ENCODE peak calls at places on chromosomes 16 and 17, in six cellular contexts. N is PC-3, D is HCT116, Q is neural progenitor cell, U is fibroblast of lung, C is GM12878. X is an unnamed sample.

GRCh38 chr17:4566785-4567184 is 6.4 kb upstream of the GGT6 start:
- DNase-seq in Q (peak; percentile 76), D (peak; percentile 66), U (peak; percentile 23), C (no peak), N (peak; percentile 71), X (peak; percentile 6)

GRCh38 chr17:28828294-28829040 is 14.1 kb downstream of the FAM222B start:
- DNase-seq in N (no peak), U (peak; percentile 77), C (no peak), Q (no peak), D (no peak), X (no peak)

GRCh38 chr17:42982266-42982665 is 1.9 kb downstream of the RUNDC1 start:
- DNase-seq in D (no peak), N (no peak), Q (no peak), U (no peak), C (no peak), X (no peak)

GRCh38 chr17:44307387-44308186 is 814 bp upstream of the RUNDC3A start:
- DNase-seq in N (no peak), D (no peak), C (no peak), U (peak; percentile 18), Q (peak; percentile 91), X (no peak)

GRCh38 chr16:85902366-85903155 is 3.6 kb downstream of the IRF8 start:
- DNase-seq in U (no peak), D (no peak), C (peak; percentile 92), N (no peak), Q (peak; percentile 75), X (no peak)

GRCh38 chr16:11258553-11259287 is 2.7 kb upstream of the SOCS1 start:
- DNase-seq in N (no peak), U (no peak), C (peak; percentile 68), Q (no peak), D (no peak), X (no peak)

GRCh38 chr17:11412653-11413052 is 171.6 kb downstream of the SHISA6 start:
- DNase-seq in C (no peak), N (no peak), Q (no peak), U (no peak), D (no peak), X (no peak)

GRCh38 chr17:9290226-9290613 is 268.9 kb downstream of the NTN1 start:
- DNase-seq in C (no peak), N (no peak), Q (no peak), D (no peak), U (no peak), X (no peak)

GRCh38 chr17:13346996-13347762 is 254.6 kb downstream of the HS3ST3A1 start:
- DNase-seq in C (no peak), D (peak; percentile 87), Q (no peak), U (peak; percentile 99), N (peak; percentile 91), X (no peak)

GRCh38 chr17:44591223-44591622 is 33.9 kb downstream of the FZD2 start:
- DNase-seq in D (no peak), N (no peak), Q (no peak), C (no peak), U (no peak), X (no peak)

GRCh38 chr16:80852261-80852872 is 48.0 kb upstream of the CDYL2 start:
- DNase-seq in D (peak; percentile 36), N (peak; percentile 69), U (peak; percentile 17), Q (peak; percentile 48), C (no peak), X (no peak)

GRCh38 chr17:21457051-21458026 is 81.2 kb downstream of the KCNJ12 start:
- DNase-seq in U (peak; percentile 85), C (peak; percentile 8), D (peak; percentile 69), N (peak; percentile 93), Q (peak; percentile 93), X (no peak)

GRCh38 chr17:47225436-47225858 is 16.3 kb downstream of the MYL4 start:
- DNase-seq in N (peak; percentile 99), Q (no peak), D (peak; percentile 58), U (peak; percentile 89), C (no peak), X (peak; percentile 22)

GRCh38 chr17:36133629-36134259 is 30.1 kb downstream of the CCL4 start:
- DNase-seq in U (no peak), C (no peak), N (no peak), Q (no peak), D (no peak), X (peak; percentile 20)

GRCh38 chr17:72465191-72466024 is 344.6 kb downstream of the SOX9 start:
- DNase-seq in C (peak; percentile 93), U (peak; percentile 95), N (peak; percentile 99), Q (no peak), D (peak; percentile 92), X (no peak)

GRCh38 chr17:57551321-57552079 is 193.6 kb downstream of the CCDC182 start:
- DNase-seq in C (peak; percentile 69), D (no peak), N (no peak), U (no peak), Q (no peak), X (no peak)

GRCh38 chr16:65062736-65063583 is 58.9 kb downstream of the CDH11 start:
- DNase-seq in D (no peak), Q (no peak), C (no peak), N (no peak), U (no peak), X (no peak)

GRCh38 chr17:81040791-81041337 is 5.9 kb downstream of the BAIAP2 start:
- DNase-seq in C (no peak), Q (peak; percentile 52), N (peak; percentile 11), D (no peak), U (peak; percentile 49), X (no peak)

GRCh38 chr16:4506450-4506849 is 30.3 kb downstream of the HMOX2 start:
- DNase-seq in Q (peak; percentile 85), C (peak; percentile 39), N (peak; percentile 74), U (peak; percentile 70), D (peak; percentile 39), X (no peak)

GRCh38 chr16:30858829-30859423 is 35.0 kb downstream of the BCL7C start:
- DNase-seq in Q (no peak), D (no peak), N (no peak), U (peak; percentile 18), C (no peak), X (no peak)

GRCh38 chr17:18253947-18254821 is 4.4 kb downstream of the FLII start:
- DNase-seq in D (no peak), U (no peak), Q (no peak), N (no peak), C (no peak), X (no peak)

GRCh38 chr16:50446861-50447260 is 78.1 kb upstream of the BRD7 start:
- DNase-seq in U (no peak), C (no peak), Q (no peak), D (no peak), N (no peak), X (no peak)

GRCh38 chr17:44642861-44643260 is 13.4 kb upstream of the MEIOC start:
- DNase-seq in Q (no peak), D (no peak), C (no peak), N (no peak), U (peak; percentile 30), X (no peak)

GRCh38 chr17:80793851-80794267 is 197.8 kb upstream of the CHMP6 start:
- DNase-seq in U (peak; percentile 44), D (no peak), C (no peak), N (peak; percentile 81), Q (no peak), X (no peak)

DNA sequence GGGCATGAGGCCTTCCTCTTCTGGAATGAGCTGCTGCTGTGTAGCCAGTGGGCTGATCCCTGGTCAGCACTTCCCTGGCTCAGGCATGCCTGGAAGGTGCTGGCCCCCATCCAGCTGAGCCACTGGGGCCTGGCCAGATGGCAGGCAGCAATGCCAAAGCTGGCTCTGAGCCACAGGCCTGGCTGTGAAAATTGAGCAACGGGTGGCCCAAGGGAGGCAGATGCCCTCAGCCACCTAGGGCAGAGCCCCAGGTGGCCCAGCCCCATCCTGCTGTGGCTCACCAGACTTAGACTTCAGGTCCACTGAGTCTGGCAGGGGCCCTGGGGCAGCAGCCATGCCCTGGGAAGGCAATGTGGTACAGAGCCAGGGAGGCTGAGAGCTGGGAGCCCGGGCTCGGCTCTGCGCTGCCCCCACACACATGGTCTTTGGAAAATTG is 8.5 kb upstream of the CRHR1 start:
- DNase-seq in U (no peak), D (no peak), Q (no peak), N (peak; percentile 46), C (no peak), X (no peak)
- TF ChIP-seq EZH2 in U (no peak), D (no peak), Q (no peak), N (no peak), C (no peak), X (no peak)

GRCh38 chr16:49442805-49443204 is 69.2 kb downstream of the C16orf78 start:
- DNase-seq in D (no peak), U (no peak), C (no peak), N (no peak), Q (no peak), X (no peak)
- H3K9ac ChIP-seq in D (no peak overlapping the region), U (no peak overlapping the region), C (no peak overlapping the region), N (no peak overlapping the region), Q (no peak overlapping the region), X (no peak overlapping the region)

GRCh38 chr17:76775021-76775420 is 37.1 kb downstream of the MFSD11 start:
- DNase-seq in Q (no peak), U (no peak), N (no peak), C (no peak), D (no peak), X (no peak)

DNA sequence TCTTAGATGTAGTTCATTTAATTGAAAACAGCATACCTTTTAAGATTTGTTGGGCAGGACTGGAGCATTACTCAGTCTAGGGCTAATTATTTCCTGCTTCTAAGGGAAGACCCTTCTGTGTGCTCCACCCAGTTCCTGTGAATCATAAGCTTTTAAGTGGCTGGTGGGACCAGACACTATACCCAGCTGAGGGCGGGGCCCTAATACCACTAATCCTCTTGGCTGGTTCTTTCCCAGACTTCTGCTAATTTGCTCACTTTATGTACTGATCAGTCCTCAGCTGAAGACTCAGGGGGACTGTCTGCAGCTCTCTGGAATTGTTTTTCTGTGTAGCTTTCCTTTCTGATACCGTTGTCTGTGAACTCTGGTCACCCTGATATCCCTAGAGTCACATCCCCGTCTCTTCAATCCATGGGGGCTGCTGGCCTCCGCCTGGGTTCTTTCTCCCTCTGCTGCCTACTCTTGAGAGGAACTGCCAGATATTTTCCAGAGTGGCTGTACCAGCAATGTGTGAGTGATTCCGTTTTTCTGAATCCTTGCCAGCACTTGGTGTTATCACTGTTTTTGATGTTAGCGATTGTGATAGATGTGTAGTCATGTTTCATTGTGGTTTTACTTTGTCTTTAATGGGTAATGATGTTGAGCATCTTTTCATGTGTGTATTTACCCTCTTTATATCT is 35.1 kb downstream of the MFSD11 start:
- DNase-seq in C (no peak), U (peak; percentile 91), D (peak; percentile 89), Q (peak; percentile 65), N (peak; percentile 85), X (peak; percentile 50)
- H3K36me3 ChIP-seq in C (peaks cover 10% of the 10 kb centered on the region), U (no peaks in the 10 kb centered on the region), D (no peaks in the 10 kb centered on the region), Q (no peaks in the 10 kb centered on the region), N (peaks cover 20% of the 10 kb centered on the region), X (peaks cover 44% of the 10 kb centered on the region)

GRCh38 chr17:60075981-60076380 is 2.7 kb downstream of the HEATR6 start:
- DNase-seq in C (no peak), Q (no peak), D (no peak), U (no peak), N (no peak), X (no peak)

GRCh38 chr17:60076811-60077210 is 1.9 kb downstream of the HEATR6 start:
- DNase-seq in D (no peak), U (no peak), Q (no peak), N (no peak), C (no peak), X (no peak)

GRCh38 chr17:60077226-60077625 is 1.5 kb downstream of the HEATR6 start:
- DNase-seq in C (no peak), Q (peak; percentile 27), N (no peak), D (no peak), U (no peak), X (no peak)

GRCh38 chr17:60073063-60073462 is 5.7 kb downstream of the HEATR6 start:
- DNase-seq in U (no peak), C (no peak), Q (no peak), N (no peak), D (no peak), X (no peak)

GRCh38 chr17:60073621-60074020 is 5.1 kb downstream of the HEATR6 start:
- DNase-seq in C (no peak), N (no peak), D (no peak), U (no peak), Q (no peak), X (no peak)
- TF ChIP-seq EZH2 in C (no peak), N (no peak), D (no peak), U (no peak), Q (no peak), X (no peak)